ENCODE peak calls at places on chromosomes 4 and X, in nine cellular contexts. M is GM23338, S is cardiac fibroblast, Z is endodermal cell, O is HL-60, C is dorsolateral prefrontal cortex, K is choroid plexus epithelial cell, B is fibroblast of pulmonary artery, N is epithelial cell of esophagus. Q is an unnamed sample.

GRCh38 chrX:108699368-108699767 is 37.0 kb downstream of the IRS4 start:
- DNase-seq in M (peak), S (peak), Z (no peak), O (no peak), C (no peak), K (peak), B (peak), N (peak), Q (no peak)

GRCh38 chr4:7423391-7423790 is 11.3 kb downstream of the PSAPL1 start:
- DNase-seq in M (no peak), S (no peak), Z (no peak), O (no peak), C (no peak), K (no peak), B (no peak), N (no peak), Q (no peak)

GRCh38 chrX:85808217-85808616 is 239.1 kb downstream of the CHM start:
- DNase-seq in M (no peak), S (no peak), Z (no peak), O (no peak), C (no peak), K (no peak), B (no peak), N (peak), Q (no peak)

GRCh38 chr4:13678186-13678924 is 50.8 kb upstream of the BOD1L1 start:
- DNase-seq in M (no peak), S (peak), Z (no peak), O (no peak), C (no peak), K (peak), B (no peak), N (peak), Q (no peak)

GRCh38 chr4:119035941-119036737 is 99.5 kb upstream of the MYOZ2 start:
- DNase-seq in M (no peak), S (peak), Z (no peak), O (no peak), C (no peak), K (peak), B (no peak), N (no peak), Q (no peak)

GRCh38 chr4:117376700-117377099 is 291.3 kb upstream of the TRAM1L1 start:
- DNase-seq in M (no peak), S (no peak), Z (no peak), O (no peak), C (no peak), K (no peak), B (no peak), N (no peak), Q (no peak)

GRCh38 chr4:150149381-150149780 is 71.1 kb downstream of the DCLK2 start:
- DNase-seq in M (no peak), S (peak), Z (no peak), O (no peak), C (no peak), K (no peak), B (peak), N (no peak), Q (no peak)

GRCh38 chr4:5157721-5158390 is 106.6 kb downstream of the STK32B start:
- DNase-seq in M (no peak), S (no peak), Z (no peak), O (no peak), C (no peak), K (no peak), B (no peak), N (no peak), Q (no peak)

GRCh38 chr4:2286904-2287593 is 25.1 kb upstream of the MXD4 start:
- DNase-seq in M (no peak), S (no peak), Z (peak), O (no peak), C (no peak), K (peak), B (no peak), N (no peak), Q (no peak)

GRCh38 chr4:77203380-77204197 is 46.6 kb downstream of the CCNG2 start:
- DNase-seq in M (peak), S (peak), Z (peak), O (peak), C (peak), K (peak), B (peak), N (peak), Q (peak)

GRCh38 chr4:7712021-7712420 is 227.6 kb downstream of the AFAP1 start:
- DNase-seq in M (no peak), S (no peak), Z (no peak), O (no peak), C (no peak), K (no peak), B (no peak), N (no peak), Q (no peak)

GRCh38 chr4:119684463-119684862 is 55.9 kb upstream of the PDE5A start:
- DNase-seq in M (no peak), S (no peak), Z (no peak), O (no peak), C (no peak), K (no peak), B (no peak), N (no peak), Q (no peak)

GRCh38 chr4:71697031-71697430 is 86.8 kb downstream of the GC start:
- DNase-seq in M (no peak), S (no peak), Z (no peak), O (no peak), C (no peak), K (no peak), B (no peak), N (no peak), Q (no peak)

GRCh38 chrX:153055827-153056748 is at the start of gene PNMA3:
- DNase-seq in M (peak), S (no peak), Z (peak), O (no peak), C (peak), K (no peak), B (no peak), N (no peak), Q (no peak)

GRCh38 chrX:153057281-153057680 is 1.0 kb downstream of the PNMA3 start:
- DNase-seq in M (no peak), S (no peak), Z (no peak), O (no peak), C (no peak), K (no peak), B (no peak), N (no peak), Q (no peak)

GRCh38 chrX:153049093-153049492 is 7.2 kb upstream of the PNMA3 start:
- DNase-seq in M (no peak), S (no peak), Z (no peak), O (no peak), C (no peak), K (no peak), B (no peak), N (no peak), Q (no peak)

GRCh38 chrX:153052534-153052933 is 3.7 kb upstream of the PNMA3 start:
- DNase-seq in M (no peak), S (no peak), Z (no peak), O (no peak), C (no peak), K (peak), B (no peak), N (no peak), Q (no peak)
- TF ChIP-seq CTCF in M (no peak), S (no peak), Z (peak), O (no peak), C (no peak), K (peak), B (no peak), N (no peak), Q (no peak)

GRCh38 chr4:55729306-55730142 is 90.1 kb upstream of the EXOC1L start:
- DNase-seq in M (peak), S (no peak), Z (no peak), O (no peak), C (no peak), K (no peak), B (no peak), N (peak), Q (no peak)
- H3K4me3 ChIP-seq in M (no peak), S (no peak), Z (no peak), O (no peak), C (no peak), K (no peak), B (no peak), N (no peak), Q (no peak)

DNA sequence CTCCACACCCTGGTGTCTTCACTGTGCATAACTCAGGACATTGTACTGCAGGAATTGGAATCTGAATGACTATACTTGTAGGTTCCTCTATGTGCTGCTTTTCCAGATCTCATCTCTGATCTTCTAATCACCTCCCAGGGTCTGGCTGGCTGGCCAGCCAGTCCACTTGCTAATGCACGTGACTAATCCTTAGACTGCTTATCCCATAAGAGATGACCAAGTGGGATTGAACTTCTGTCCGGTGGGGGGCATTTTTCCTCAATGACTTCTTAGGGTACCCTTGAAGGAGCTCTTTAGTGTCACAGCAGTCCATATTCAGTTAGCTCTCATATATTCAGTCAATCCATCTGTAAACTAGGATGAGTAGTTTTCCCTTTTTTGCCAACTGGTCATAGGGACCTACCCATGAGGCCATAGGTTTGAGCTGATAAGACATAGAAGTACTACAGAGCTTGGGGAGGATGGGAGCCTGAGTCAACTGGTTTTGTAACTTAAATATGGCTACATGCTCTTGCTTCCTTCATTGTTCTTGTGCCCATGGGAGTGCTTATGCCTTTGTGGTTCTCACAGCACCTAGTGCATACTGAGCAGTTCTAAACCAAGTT is 71.9 kb upstream of the WDR1 start:
- DNase-seq in M (no peak), S (no peak), Z (no peak), O (no peak), C (no peak), K (no peak), B (no peak), N (no peak), Q (no peak)
- TF ChIP-seq CTCF in M (no peak), S (no peak), Z (no peak), O (no peak), C (no peak), K (no peak), B (no peak), N (no peak), Q (no peak)

GRCh38 chr4:153485374-153485773 is 19.2 kb downstream of the TMEM131L start:
- DNase-seq in M (no peak), S (no peak), Z (no peak), O (no peak), C (no peak), K (no peak), B (no peak), N (no peak), Q (no peak)

GRCh38 chr4:153488006-153488718 is 22.0 kb downstream of the TMEM131L start:
- DNase-seq in M (no peak), S (peak), Z (peak), O (peak), C (peak), K (peak), B (no peak), N (peak), Q (no peak)

GRCh38 chr4:153488719-153489384 is 22.7 kb downstream of the TMEM131L start:
- DNase-seq in M (peak), S (peak), Z (peak), O (peak), C (peak), K (no peak), B (peak), N (peak), Q (no peak)

GRCh38 chr4:153485860-153486259 is 19.7 kb downstream of the TMEM131L start:
- DNase-seq in M (no peak), S (no peak), Z (no peak), O (no peak), C (no peak), K (no peak), B (no peak), N (no peak), Q (no peak)

DNA sequence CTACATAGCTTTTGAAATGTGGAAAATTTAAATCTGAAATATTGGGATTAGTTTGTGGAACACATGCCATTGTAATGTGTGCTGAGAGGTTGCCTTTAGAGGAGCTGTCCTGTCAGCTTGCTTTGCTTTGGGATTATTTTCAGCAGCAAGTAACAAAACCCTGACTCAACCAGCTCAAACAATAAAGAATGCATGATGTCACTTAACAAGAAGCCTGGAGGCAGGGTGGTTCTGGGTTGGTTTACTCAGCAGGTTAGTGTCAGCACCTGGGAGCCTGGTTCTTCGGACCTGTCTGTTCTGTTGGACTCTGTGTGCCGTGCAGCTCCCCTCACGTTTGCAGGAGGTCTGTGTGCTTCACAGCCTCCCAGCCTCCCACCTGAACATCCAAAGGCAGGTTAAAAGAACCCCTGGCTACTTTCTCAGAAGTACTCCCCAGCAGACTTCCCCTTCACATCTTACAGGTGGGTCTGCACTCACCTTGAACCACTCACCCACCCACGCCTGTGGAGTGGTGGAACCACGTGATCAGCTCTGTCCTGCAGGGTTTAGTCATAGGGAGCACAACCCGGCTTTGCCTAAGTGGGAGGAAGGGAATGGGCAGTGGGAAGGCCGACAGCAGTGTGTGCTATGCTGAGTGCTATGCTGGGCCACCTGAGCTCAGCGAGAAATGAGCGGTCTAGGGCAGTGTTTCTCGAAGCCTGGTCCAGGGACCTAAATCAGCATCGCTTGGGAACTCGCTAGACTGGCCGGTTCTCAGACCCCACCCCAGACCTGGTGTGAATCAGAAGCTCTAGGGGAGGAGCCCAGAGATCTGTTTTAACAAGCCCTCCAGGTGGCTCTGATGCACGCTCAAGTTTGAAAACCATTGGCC is 20.4 kb downstream of the TMEM131L start:
- DNase-seq in M (peak), S (peak), Z (peak), O (no peak), C (no peak), K (peak), B (peak), N (peak), Q (peak)
- H3K4me3 ChIP-seq in M (no peak), S (no peak), Z (no peak), O (no peak), C (no peak), K (no peak), B (no peak), N (peak), Q (no peak)